ENCODE peak calls at places on chromosomes 12 and 14, in five cellular contexts. V, X, E, P and O are unnamed samples.

GRCh38 chr12:63949902-63950301 is 105.4 kb downstream of the SRGAP1 start:
- DNase-seq in E (peak), V (no peak), P (no peak), X (no peak), O (no peak)

GRCh38 chr14:94345344-94346072 is 22.4 kb upstream of the SERPINA6 start:
- DNase-seq in X (no peak), E (peak), P (no peak), V (no peak), O (no peak)

GRCh38 chr14:70885343-70886014 is 21.8 kb upstream of the PCNX1 start:
- DNase-seq in V (no peak), E (no peak), X (no peak), P (no peak), O (no peak)

GRCh38 chr14:69247691-69248440 is 12.1 kb upstream of the GALNT16 start:
- DNase-seq in X (no peak), P (no peak), E (peak), V (no peak), O (no peak)

GRCh38 chr12:7695159-7695930 is at the start of gene GDF3:
- DNase-seq in P (no peak), E (peak), V (no peak), X (no peak), O (no peak)

GRCh38 chr12:51185171-51185717 is 12.3 kb upstream of the TFCP2 start:
- DNase-seq in P (no peak), X (no peak), E (no peak), V (no peak), O (no peak)

GRCh38 chr12:104680070-104680469 is 223.3 kb downstream of the CHST11 start:
- DNase-seq in P (peak), V (no peak), E (no peak), X (no peak), O (no peak)

GRCh38 chr12:104680506-104680905 is 223.8 kb downstream of the CHST11 start:
- DNase-seq in P (peak), X (no peak), V (no peak), E (no peak), O (no peak)

GRCh38 chr12:55736076-55736475 is 6.8 kb upstream of the GDF11 start:
- DNase-seq in E (no peak), X (no peak), P (no peak), V (no peak), O (no peak)

GRCh38 chr12:131857908-131858850 is 30.0 kb downstream of the MMP17 start:
- DNase-seq in E (no peak), V (no peak), X (peak), P (no peak), O (no peak)
- TF ChIP-seq CTCF in E (no peak), V (no peak), X (no peak), P (no peak), O (no peak)

GRCh38 chr12:72272731-72273498 is 745 bp downstream of the TRHDE start:
- DNase-seq in E (peak), X (peak), P (no peak), V (no peak), O (no peak)
- TF ChIP-seq CTCF in E (no peak), X (no peak), P (no peak), V (no peak), O (no peak)

GRCh38 chr12:80413462-80413861 is 30.6 kb upstream of the PTPRQ start:
- DNase-seq in E (no peak), P (no peak), X (no peak), V (no peak), O (no peak)
- TF ChIP-seq CTCF in E (no peak), P (no peak), X (no peak), V (no peak), O (no peak)

GRCh38 chr12:69484428-69484827 is 14.2 kb downstream of the FRS2 start:
- DNase-seq in X (no peak), E (no peak), V (no peak), P (no peak), O (no peak)
- TF ChIP-seq CTCF in X (no peak), E (no peak), V (no peak), P (no peak), O (no peak)

GRCh38 chr12:130041983-130042812 is 120.1 kb upstream of the FZD10 start:
- DNase-seq in V (peak), P (peak), X (no peak), E (no peak), O (no peak)
- TF ChIP-seq CTCF in V (peak), P (peak), X (peak), E (no peak), O (no peak)

GRCh38 chr12:32402170-32402569 is 2.8 kb downstream of the FGD4 start:
- DNase-seq in P (no peak), E (no peak), V (no peak), X (no peak), O (no peak)
- TF ChIP-seq CTCF in P (no peak), E (no peak), V (no peak), X (no peak), O (no peak)

GRCh38 chr12:30990776-30991175 is 64.2 kb downstream of the TSPAN11 start:
- DNase-seq in X (no peak), E (no peak), V (no peak), P (no peak), O (no peak)

GRCh38 chr12:30988887-30989286 is 62.3 kb downstream of the TSPAN11 start:
- DNase-seq in X (no peak), P (no peak), E (no peak), V (no peak), O (no peak)

GRCh38 chr12:30990316-30990715 is 63.8 kb downstream of the TSPAN11 start:
- DNase-seq in P (no peak), E (no peak), X (no peak), V (no peak), O (no peak)

GRCh38 chr12:30988086-30988485 is 61.5 kb downstream of the TSPAN11 start:
- DNase-seq in P (no peak), X (no peak), E (no peak), V (no peak), O (no peak)

GRCh38 chr12:30989754-30990153 is 63.2 kb downstream of the TSPAN11 start:
- DNase-seq in X (no peak), E (peak), V (no peak), P (peak), O (no peak)
- TF ChIP-seq CTCF in X (no peak), E (peak), V (no peak), P (peak), O (no peak)

DNA sequence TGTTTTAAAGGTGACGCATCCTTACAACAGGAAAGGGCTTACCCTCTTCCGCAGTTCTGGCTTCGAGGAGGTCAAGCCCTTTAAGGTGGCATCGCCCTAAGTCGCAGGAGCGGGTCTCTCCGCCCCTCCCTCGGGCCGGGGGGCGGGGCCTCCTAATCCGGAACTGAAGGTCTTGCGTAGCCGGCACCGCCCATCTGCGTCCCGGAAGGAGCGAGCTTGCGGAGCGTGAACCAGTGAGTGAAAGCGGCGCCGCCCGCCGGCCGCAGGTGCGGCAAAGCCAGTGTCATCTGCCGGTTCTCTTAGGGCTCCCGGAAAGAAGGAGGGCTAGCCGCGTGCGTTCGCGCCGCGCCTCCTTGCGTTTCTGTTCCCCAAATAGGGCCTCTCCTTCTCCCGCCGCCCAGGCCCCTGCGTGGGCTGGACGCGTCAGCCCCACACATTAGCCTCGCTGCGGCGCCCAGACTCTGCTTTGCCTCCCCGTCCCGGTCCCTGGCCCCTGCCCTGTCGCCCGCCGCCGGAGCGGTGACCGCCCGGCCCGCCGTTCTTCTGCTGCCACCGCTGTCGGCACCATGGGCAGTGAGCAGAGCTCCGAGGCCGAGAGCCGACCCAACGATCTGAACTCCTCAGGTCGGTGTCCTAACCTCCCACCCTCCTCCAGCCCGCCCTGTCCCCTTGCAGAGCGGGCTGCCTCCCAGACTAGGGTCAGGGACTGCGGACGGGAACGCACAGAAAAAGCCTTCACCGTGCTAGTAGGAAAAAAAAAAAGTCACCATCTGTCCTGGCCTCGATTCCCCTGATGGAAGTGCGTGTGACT is at the start of gene BORCS5:
- DNase-seq in P (peak), X (peak), E (peak), V (peak), O (peak)
- TF ChIP-seq CTCF in P (peak), X (no peak), E (peak), V (peak), O (no peak)